ENCODE peak calls at places on chromosomes 4 and X, in four cellular contexts. Z, K, P and S are unnamed samples.

GRCh38 chr4:26860922-26861433 is 337 bp downstream of the STIM2 start:
- DNase-seq in P (peak), K (no peak), Z (no peak), S (no peak)

GRCh38 chr4:54146139-54146538 is 46.2 kb downstream of the GSX2 start:
- DNase-seq in Z (no peak), K (no peak), P (no peak), S (no peak)

GRCh38 chr4:59247032-59247431 is 1953.1 kb upstream of the ADGRL3 start:
- DNase-seq in K (no peak), Z (no peak), P (peak), S (no peak)

GRCh38 chrX:123324628-123325027 is 140.6 kb downstream of the GRIA3 start:
- DNase-seq in Z (no peak), P (no peak), K (no peak), S (no peak)

GRCh38 chrX:144715356-144715755 is 531.9 kb upstream of the SPANXN1 start:
- DNase-seq in K (no peak), P (no peak), Z (no peak), S (no peak)

GRCh38 chr4:39718366-39719323 is 20.7 kb downstream of the UBE2K start:
- DNase-seq in K (no peak), Z (no peak), P (no peak), S (no peak)

GRCh38 chrX:69031181-69031580 is 134.1 kb downstream of the PJA1 start:
- DNase-seq in K (no peak), Z (no peak), P (peak), S (no peak)

GRCh38 chr4:108774809-108775530 is 12.1 kb upstream of the ETNPPL start:
- DNase-seq in K (no peak), P (no peak), Z (no peak), S (no peak)

GRCh38 chr4:95754667-95755066 is 85.2 kb upstream of the PDHA2 start:
- DNase-seq in K (no peak), Z (no peak), P (no peak), S (no peak)

GRCh38 chr4:2412534-2412884 is 5.9 kb downstream of the ZFYVE28 start:
- DNase-seq in K (no peak), Z (no peak), P (no peak), S (peak)

GRCh38 chrX:17441965-17442364 is 67.0 kb downstream of the NHS start:
- DNase-seq in Z (no peak), P (no peak), K (no peak), S (no peak)

GRCh38 chr4:182143822-182144620 is 99.2 kb upstream of the TENM3 start:
- DNase-seq in Z (no peak), K (no peak), P (no peak), S (peak)

GRCh38 chr4:1207603-1208265 is 35.4 kb upstream of the SPON2 start:
- DNase-seq in P (no peak), Z (no peak), K (no peak), S (no peak)

GRCh38 chr4:184434496-184435066 is 39.8 kb downstream of the IRF2 start:
- DNase-seq in P (no peak), Z (no peak), K (no peak), S (no peak)

GRCh38 chr4:39706334-39706733 is 8.4 kb downstream of the UBE2K start:
- DNase-seq in K (no peak), Z (no peak), P (peak), S (peak)

GRCh38 chrX:49041683-49042529 is 1.3 kb downstream of the TFE3 start:
- DNase-seq in P (no peak), Z (peak), K (no peak), S (peak)

GRCh38 chr4:182197611-182198010 is 45.6 kb upstream of the TENM3 start:
- DNase-seq in Z (no peak), P (no peak), K (no peak), S (no peak)

GRCh38 chrX:80765226-80765625 is 44.5 kb downstream of the BRWD3 start:
- DNase-seq in K (no peak), P (peak), Z (no peak), S (no peak)

DNA sequence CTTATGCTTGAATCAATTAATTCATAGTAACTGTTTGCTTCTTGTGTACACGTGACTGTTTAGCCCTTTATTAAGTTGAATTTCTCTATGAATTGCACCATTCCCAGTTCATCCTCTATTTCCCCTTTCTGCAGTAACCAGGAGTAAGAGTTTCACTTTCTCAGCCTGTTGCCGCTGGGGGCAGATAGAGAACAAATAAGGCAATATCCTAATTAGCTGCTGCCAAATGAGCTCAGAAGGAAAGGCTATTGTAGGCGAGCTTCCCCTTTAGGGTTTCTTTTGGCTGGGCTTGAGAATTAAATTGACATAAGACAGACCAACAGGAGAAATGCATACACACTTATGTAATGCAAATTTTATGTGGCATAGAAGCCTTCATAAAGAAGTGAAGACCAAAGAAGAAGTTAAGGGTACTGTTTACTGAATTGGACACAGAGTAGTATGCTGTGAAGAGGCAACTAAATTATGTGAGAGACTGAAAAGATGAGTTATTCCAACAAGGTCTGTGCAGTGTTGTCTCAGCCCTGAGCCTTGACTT is 1594.7 kb downstream of the TECRL start:
- DNase-seq in Z (no peak), K (no peak), P (no peak), S (no peak)
- TF ChIP-seq POLR2AphosphoS2 in Z (no peak), K (no peak), P (no peak), S (no peak)

GRCh38 chr4:174595141-174595929 is 73.0 kb upstream of the HPGD start:
- DNase-seq in P (no peak), Z (no peak), K (no peak), S (no peak)

GRCh38 chr4:174592256-174592984 is 70.1 kb upstream of the HPGD start:
- DNase-seq in P (no peak), Z (no peak), K (no peak), S (no peak)

GRCh38 chr4:174590336-174590735 is 68.0 kb upstream of the HPGD start:
- DNase-seq in Z (no peak), P (no peak), K (no peak), S (no peak)

GRCh38 chr4:174591243-174592021 is 69.1 kb upstream of the HPGD start:
- DNase-seq in Z (no peak), P (no peak), K (no peak), S (no peak)

DNA sequence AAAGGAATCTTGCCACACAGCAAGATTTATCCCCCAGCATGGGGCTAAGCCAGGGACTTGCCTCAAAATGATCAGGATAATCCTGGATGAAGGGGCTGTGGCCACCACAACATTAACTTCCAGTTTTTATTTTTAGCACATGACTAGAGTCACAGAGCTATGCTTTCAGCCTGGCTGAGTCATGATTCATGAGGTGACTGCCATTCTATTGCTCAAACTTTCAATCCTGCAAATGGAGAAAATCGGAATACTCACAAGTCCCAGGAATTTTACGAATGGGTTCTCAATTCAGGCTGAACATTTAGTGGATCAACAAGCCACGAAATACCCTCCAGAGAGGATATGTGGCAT is 70.7 kb upstream of the HPGD start:
- DNase-seq in K (no peak), P (no peak), Z (no peak), S (no peak)
- TF ChIP-seq RFX5 in K (no peak), P (no peak), Z (no peak), S (no peak)

GRCh38 chr4:97330915-97331314 is 812.4 kb downstream of the STPG2 start:
- DNase-seq in Z (no peak), K (no peak), P (no peak), S (no peak)
- TF ChIP-seq EP300 in Z (no peak), K (no peak), P (no peak), S (no peak)

GRCh38 chr4:83250666-83251065 is 33.9 kb downstream of the COQ2 start:
- DNase-seq in P (no peak), Z (no peak), K (no peak), S (no peak)
- TF ChIP-seq POLR2AphosphoS2 in P (no peak), Z (no peak), K (no peak), S (no peak)

DNA sequence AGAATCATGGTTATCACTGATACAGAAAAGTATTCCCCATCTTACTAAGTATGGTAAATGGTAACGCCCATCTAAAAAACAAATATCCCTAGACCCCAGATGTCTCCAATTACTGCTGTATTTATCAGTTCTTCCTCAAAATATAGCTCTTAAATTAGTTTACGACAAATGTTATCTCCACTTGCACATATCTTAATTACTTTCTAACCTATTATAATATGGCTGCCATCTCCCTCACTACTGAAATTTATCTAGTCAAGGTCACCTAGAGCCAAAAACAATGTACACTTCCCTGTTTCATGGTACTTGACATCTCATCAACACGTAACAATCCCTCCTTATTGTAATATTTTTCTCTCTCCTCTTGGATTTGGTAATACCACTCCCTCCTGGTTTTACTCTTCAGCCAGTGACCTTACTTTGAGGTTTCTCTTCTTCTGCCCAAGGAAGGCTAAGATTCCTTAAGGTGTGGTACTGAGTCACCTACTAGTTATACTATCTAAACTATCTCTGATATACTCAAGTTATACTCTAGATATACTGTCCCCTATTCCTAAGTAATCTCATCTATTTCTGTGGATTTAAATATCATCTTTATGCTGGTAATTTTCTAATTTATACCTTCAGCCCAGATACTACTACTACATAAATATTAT is 8.6 kb downstream of the LCORL start:
- DNase-seq in Z (no peak), K (no peak), P (no peak), S (no peak)
- TF ChIP-seq RFX5 in Z (no peak), K (no peak), P (no peak), S (no peak)

GRCh38 chr4:134019657-134020056 is 181.9 kb downstream of the PABPC4L start:
- DNase-seq in Z (no peak), K (no peak), P (no peak), S (no peak)
- TF ChIP-seq EP300 in Z (no peak), K (no peak), P (no peak), S (no peak)

GRCh38 chr4:189823611-189824010 is 117.1 kb upstream of the FRG1 start:
- DNase-seq in Z (no peak), K (no peak), P (no peak), S (no peak)
- TF ChIP-seq POLR2AphosphoS2 in Z (no peak), K (no peak), P (no peak), S (no peak)

GRCh38 chr4:88219099-88219498 is 60.7 kb upstream of the ABCG2 start:
- DNase-seq in P (peak), K (no peak), Z (peak), S (peak)
- TF ChIP-seq RFX5 in P (no peak), K (no peak), Z (no peak), S (no peak)